ENCODE peak calls at places on chromosomes 11 and 22, in four cellular contexts. P, J, K and L are unnamed samples.

GRCh38 chr11:121722431-121723256 is 269.9 kb upstream of the SORL1-AS1 start:
- DNase-seq in P (peak), K (no peak), J (peak), L (peak)

GRCh38 chr22:44668190-44668885 is 33.7 kb upstream of the PRR5 start:
- DNase-seq in K (peak), J (no peak), P (no peak), L (no peak)

GRCh38 chr22:31341386-31342088 is 4.6 kb downstream of the PATZ1 start:
- DNase-seq in P (no peak), J (no peak), K (no peak), L (no peak)

GRCh38 chr22:40112595-40112994 is 65.1 kb upstream of the TNRC6B start:
- DNase-seq in J (no peak), K (no peak), P (no peak), L (no peak)

GRCh38 chr11:122240621-122241020 is 124.6 kb upstream of the BLID start:
- DNase-seq in J (no peak), K (no peak), P (no peak), L (no peak)

GRCh38 chr11:69797156-69797555 is 22.0 kb upstream of the FGF4 start:
- DNase-seq in K (no peak), P (no peak), J (no peak), L (no peak)

GRCh38 chr11:19117760-19118097 is 761 bp downstream of the ZDHHC13 start:
- DNase-seq in P (no peak), K (no peak), J (no peak), L (no peak)

GRCh38 chr22:30459206-30460052 is 12.4 kb downstream of the SEC14L3 start:
- DNase-seq in J (no peak), K (no peak), P (peak), L (no peak)

GRCh38 chr11:48005133-48005532 is 24.8 kb downstream of the PTPRJ start:
- DNase-seq in J (no peak), K (no peak), P (no peak), L (no peak)

GRCh38 chr11:93543292-93543977 is at the start of gene SMCO4:
- DNase-seq in P (peak), K (peak), J (peak), L (no peak)

GRCh38 chr22:42962295-42963230 is 52.4 kb downstream of the PACSIN2 start:
- DNase-seq in J (peak), K (no peak), P (no peak), L (no peak)

GRCh38 chr11:133986545-133986944 is 29.8 kb upstream of the IGSF9B start:
- DNase-seq in P (no peak), K (no peak), J (no peak), L (no peak)

GRCh38 chr22:44363214-44363979 is 50.6 kb upstream of the SHISAL1 start:
- DNase-seq in K (no peak), J (no peak), P (peak), L (peak)

GRCh38 chr11:2443881-2444300 is 423 bp downstream of the TRPM5 start:
- DNase-seq in K (no peak), P (no peak), J (no peak), L (no peak)

GRCh38 chr11:128848815-128849455 is 18.2 kb downstream of the KCNJ1 start:
- DNase-seq in J (peak), K (peak), P (peak), L (no peak)

GRCh38 chr11:22192289-22192641 is 620 bp upstream of the ANO5 start:
- DNase-seq in P (no peak), J (peak), K (no peak), L (no peak)

GRCh38 chr11:1168721-1169161 is 11.0 kb downstream of the MUC5AC start:
- DNase-seq in K (no peak), P (no peak), J (peak), L (no peak)

GRCh38 chr22:21835378-21835777 is 32.1 kb downstream of the MAPK1 start:
- DNase-seq in J (no peak), K (no peak), P (no peak), L (no peak)

GRCh38 chr11:64044730-64045386 is 9.1 kb downstream of the FLRT1 start:
- DNase-seq in K (no peak), J (no peak), P (no peak), L (no peak)

GRCh38 chr11:47478651-47479329 is 29.9 kb upstream of the RAPSN start:
- DNase-seq in P (no peak), K (no peak), J (no peak), L (no peak)

GRCh38 chr11:87392665-87393064 is 354.9 kb downstream of the TMEM135 start:
- DNase-seq in P (no peak), J (no peak), K (no peak), L (no peak)

GRCh38 chr11:72352859-72353551 is 81.3 kb downstream of the CLPB start:
- DNase-seq in K (no peak), P (no peak), J (peak), L (peak)

DNA sequence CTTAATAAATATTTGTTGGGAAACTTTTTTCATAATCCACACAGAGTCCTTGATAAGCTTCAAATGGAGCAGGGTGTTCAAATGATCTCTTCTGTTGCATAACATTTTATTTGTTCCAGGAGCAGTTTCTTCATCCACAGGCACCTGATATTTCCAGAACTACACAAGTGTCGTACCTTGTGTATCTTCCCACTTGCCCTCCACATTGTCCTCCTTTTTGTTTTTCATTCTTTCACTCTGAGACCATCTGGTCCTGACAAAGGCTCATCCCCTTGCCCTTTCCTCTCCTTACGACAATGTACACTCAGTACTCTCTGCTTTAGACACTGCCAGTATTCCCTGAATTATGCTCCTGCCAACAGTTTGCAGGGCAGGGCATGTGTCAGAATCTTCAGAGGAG is 5.2 kb upstream of the AMOTL1 start:
- DNase-seq in J (no peak), K (no peak), P (no peak), L (no peak)
- H3K27ac ChIP-seq in J (no peak), K (no peak), P (no peak), L (no peak)

DNA sequence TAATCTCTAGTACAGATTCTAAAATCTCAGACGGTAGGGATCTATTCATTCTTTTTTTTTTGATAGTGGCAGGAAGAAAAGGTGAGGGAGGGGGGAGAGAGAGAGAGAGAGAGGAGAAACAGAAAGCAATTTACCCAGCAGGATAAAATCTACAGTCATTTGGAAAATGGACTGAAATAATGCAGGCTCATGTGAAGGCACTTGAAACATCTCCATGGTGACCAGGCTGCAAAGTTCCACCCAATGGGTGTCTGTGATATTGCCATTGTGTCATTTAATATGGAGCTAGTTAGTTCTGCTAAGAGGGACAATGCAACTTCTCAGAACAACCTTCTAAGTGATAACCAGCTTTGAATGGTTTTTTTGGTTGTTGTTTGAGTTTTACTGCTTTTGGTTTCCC is 165.2 kb upstream of the RAG2 start:
- DNase-seq in P (no peak), J (peak), K (no peak), L (no peak)
- H3K4me3 ChIP-seq in P (no peak), J (no peak), K (no peak), L (no peak)

GRCh38 chr11:35800970-35801953 is 138.7 kb downstream of the TRIM44 start:
- DNase-seq in K (no peak), J (peak), P (no peak), L (no peak)

GRCh38 chr11:35802221-35802620 is 139.6 kb downstream of the TRIM44 start:
- DNase-seq in K (no peak), P (no peak), J (no peak), L (no peak)

GRCh38 chr11:35803115-35803514 is 140.5 kb downstream of the TRIM44 start:
- DNase-seq in J (no peak), P (no peak), K (no peak), L (no peak)

GRCh38 chr11:35802672-35803071 is 140.1 kb downstream of the TRIM44 start:
- DNase-seq in P (no peak), J (no peak), K (no peak), L (no peak)

DNA sequence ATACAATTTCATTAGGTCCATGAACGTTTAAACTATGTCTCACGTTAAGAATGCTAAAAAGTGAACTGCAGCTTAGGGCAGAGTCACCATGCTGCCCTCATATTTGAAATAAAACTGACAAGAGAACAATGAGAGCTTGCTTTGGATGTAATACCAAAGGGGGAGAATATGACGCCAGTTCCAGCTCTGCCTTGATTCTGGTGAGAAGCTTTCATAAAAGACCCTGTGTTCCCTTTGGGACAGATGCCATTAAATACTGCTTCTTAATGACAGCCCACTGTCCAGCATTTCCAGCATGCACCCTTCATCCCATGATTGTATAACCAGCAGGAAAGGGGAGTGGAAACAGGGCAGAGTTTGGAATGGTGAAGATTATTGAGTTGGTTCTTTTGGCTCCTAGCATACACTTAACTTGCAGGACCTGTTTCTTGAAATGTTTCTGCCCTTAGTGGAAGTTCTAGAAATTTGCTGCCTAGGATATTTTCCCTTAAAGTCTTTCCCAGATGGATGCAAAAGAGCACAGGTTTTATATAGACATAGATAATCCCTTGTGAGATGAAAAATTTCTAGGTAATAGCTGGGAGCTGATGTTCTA is 139.3 kb upstream of the LDLRAD3 start:
- DNase-seq in P (no peak), K (no peak), J (no peak), L (no peak)
- H3K27ac ChIP-seq in P (no peak), K (no peak), J (no peak), L (no peak)

DNA sequence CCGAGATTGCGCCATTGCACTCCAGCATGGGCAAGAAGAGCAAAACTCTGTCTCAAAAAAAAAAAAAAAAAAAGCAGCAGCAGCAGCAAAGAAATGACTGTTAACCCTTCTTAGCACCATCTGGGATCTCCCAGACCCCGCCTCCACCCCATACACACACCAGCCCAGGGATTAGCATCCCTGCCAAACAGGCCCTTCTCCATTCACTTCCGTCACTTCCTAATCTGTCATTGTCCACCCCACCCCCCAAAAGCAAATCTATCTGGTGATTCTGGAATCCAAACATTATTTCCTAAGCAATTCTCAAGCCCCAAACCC is 5.8 kb upstream of the AHNAK start:
- DNase-seq in J (peak), K (no peak), P (peak), L (no peak)
- H3K4me3 ChIP-seq in J (no peak), K (peak), P (peak), L (peak)

GRCh38 chr22:23218867-23219251 is 38.5 kb downstream of the BCR start:
- DNase-seq in P (no peak), J (peak), K (no peak), L (no peak)
- H3K27ac ChIP-seq in P (no peak), J (no peak), K (peak), L (peak)

DNA sequence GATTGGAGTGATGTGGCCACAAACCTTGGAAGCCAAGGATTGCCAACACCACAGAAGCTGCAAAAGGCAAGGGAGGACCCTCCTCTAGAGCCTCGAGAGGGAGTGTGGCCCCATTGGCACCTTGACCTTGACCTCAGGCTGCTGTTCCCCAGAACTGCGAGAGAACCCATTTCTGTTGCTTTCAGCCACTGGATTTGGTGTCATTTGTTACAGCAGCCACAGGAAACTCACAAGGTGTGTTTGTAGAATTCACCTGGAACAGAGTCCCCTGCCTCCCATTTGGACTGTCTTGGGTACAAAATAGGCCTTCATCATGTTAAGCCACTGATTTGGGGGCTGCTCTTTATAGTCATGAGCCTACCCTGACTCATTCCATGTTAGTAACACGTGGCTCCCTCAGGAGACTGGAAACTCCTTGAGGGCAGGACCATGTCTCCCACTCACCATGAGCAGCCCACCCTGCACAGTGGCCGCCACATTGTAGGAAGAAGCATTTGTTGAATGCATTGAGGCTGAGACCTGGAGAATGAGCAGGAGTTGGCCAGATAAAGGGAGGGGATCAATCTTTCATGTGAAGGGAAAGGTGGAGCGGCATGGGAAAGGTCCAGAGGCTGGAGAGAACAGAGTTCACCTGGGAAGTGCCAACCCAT is 8.3 kb downstream of the C11orf86 start:
- DNase-seq in J (no peak), K (no peak), P (no peak), L (no peak)
- H3K4me3 ChIP-seq in J (no peak), K (no peak), P (no peak), L (no peak)

GRCh38 chr11:76604081-76604601 is 66.4 kb downstream of the LRRC32 start:
- DNase-seq in P (no peak), K (no peak), J (no peak), L (no peak)
- H3K27ac ChIP-seq in P (no peak), K (no peak), J (no peak), L (no peak)

GRCh38 chr11:119363081-119363861 is 16.8 kb upstream of the MFRP start:
- DNase-seq in J (no peak), P (no peak), K (no peak), L (no peak)
- H3K4me3 ChIP-seq in J (no peak), P (no peak), K (peak), L (no peak)